ENCODE peak calls at places on chromosomes 13 and 19, in eight cellular contexts. U is CD8-positive, alpha-beta T cell; Q is endothelial cell; P is heart right ventricle; O is AG09319; C is left ventricle myocardium inferior; L is fibroblast of the aortic adventitia; Z is body of pancreas. T is an unnamed sample.

GRCh38 chr19:39156230-39156890 is 30.8 kb downstream of the PAK4 start:
- DNase-seq in U (no peak), Q (no peak), P (no peak), O (no peak), C (no peak), L (no peak), Z (peak), T (no peak)

GRCh38 chr13:59269476-59269875 is 894.3 kb downstream of the DIAPH3 start:
- DNase-seq in U (no peak), Q (no peak), P (no peak), O (peak), C (no peak), L (peak), Z (no peak), T (no peak)

GRCh38 chr13:41401371-41401770 is 56.0 kb upstream of the RGCC start:
- DNase-seq in U (no peak), Q (no peak), P (no peak), O (no peak), C (no peak), L (no peak), Z (no peak), T (no peak)

GRCh38 chr19:13164370-13165090 is 14.3 kb downstream of the IER2 start:
- DNase-seq in U (peak), Q (peak), P (peak), O (no peak), C (peak), L (peak), Z (peak), T (peak)

GRCh38 chr13:93709511-93710244 is 483.1 kb downstream of the GPC6 start:
- DNase-seq in U (no peak), Q (no peak), P (no peak), O (peak), C (no peak), L (peak), Z (no peak), T (no peak)

GRCh38 chr19:34253711-34254551 is 423 bp upstream of the GARRE1 start:
- DNase-seq in U (no peak), Q (peak), P (peak), O (no peak), C (peak), L (peak), Z (no peak), T (peak)

GRCh38 chr13:24616514-24616913 is 63.7 kb upstream of the ATP12A start:
- DNase-seq in U (no peak), Q (no peak), P (no peak), O (no peak), C (no peak), L (no peak), Z (no peak), T (no peak)

GRCh38 chr19:29256516-29256915 is 43.6 kb upstream of the UQCRFS1 start:
- DNase-seq in U (no peak), Q (no peak), P (no peak), O (no peak), C (no peak), L (no peak), Z (no peak), T (no peak)

GRCh38 chr19:36688058-36688457 is 646 bp downstream of the ZNF567 start:
- DNase-seq in U (no peak), Q (no peak), P (no peak), O (no peak), C (no peak), L (no peak), Z (no peak), T (no peak)

GRCh38 chr13:45503658-45504057 is 38.9 kb downstream of the COG3 start:
- DNase-seq in U (no peak), Q (no peak), P (no peak), O (no peak), C (no peak), L (no peak), Z (no peak), T (no peak)

GRCh38 chr13:27186295-27186694 is 14.7 kb upstream of the USP12 start:
- DNase-seq in U (no peak), Q (no peak), P (no peak), O (no peak), C (no peak), L (no peak), Z (no peak), T (no peak)

GRCh38 chr13:98443329-98443728 is 133.6 kb downstream of the STK24 start:
- DNase-seq in U (no peak), Q (no peak), P (no peak), O (peak), C (no peak), L (peak), Z (no peak), T (no peak)

GRCh38 chr13:113970810-113971470 is 2.9 kb downstream of the C13orf46 start:
- DNase-seq in U (no peak), Q (no peak), P (peak), O (no peak), C (peak), L (peak), Z (peak), T (no peak)

GRCh38 chr19:16076958-16077611 is 790 bp downstream of the TPM4 start:
- DNase-seq in U (no peak), Q (peak), P (peak), O (no peak), C (peak), L (no peak), Z (peak), T (peak)

GRCh38 chr13:51626749-51627148 is 42.5 kb downstream of the WDFY2 start:
- DNase-seq in U (no peak), Q (no peak), P (no peak), O (no peak), C (no peak), L (no peak), Z (peak), T (no peak)

GRCh38 chr19:28345811-28346210 is 867.1 kb downstream of the UQCRFS1 start:
- DNase-seq in U (no peak), Q (no peak), P (no peak), O (no peak), C (no peak), L (peak), Z (no peak), T (no peak)

GRCh38 chr19:39845621-39846175 is 481 bp downstream of the FBL start:
- DNase-seq in U (no peak), Q (no peak), P (no peak), O (peak), C (no peak), L (peak), Z (no peak), T (peak)

GRCh38 chr13:103188688-103189326 is 122.6 kb upstream of the SLC10A2 start:
- DNase-seq in U (no peak), Q (no peak), P (no peak), O (no peak), C (no peak), L (peak), Z (no peak), T (no peak)
- TF ChIP-seq CTCF in U (no peak), Q (peak), P (no peak), O (no peak), C (peak), L (peak), Z (peak), T (peak)

GRCh38 chr19:3387645-3388589 is 21.5 kb downstream of the NFIC start:
- DNase-seq in U (no peak), Q (no peak), P (peak), O (peak), C (peak), L (peak), Z (peak), T (no peak)
- TF ChIP-seq CTCF in U (no peak), Q (no peak), P (no peak), O (no peak), C (peak), L (no peak), Z (no peak), T (no peak)

DNA sequence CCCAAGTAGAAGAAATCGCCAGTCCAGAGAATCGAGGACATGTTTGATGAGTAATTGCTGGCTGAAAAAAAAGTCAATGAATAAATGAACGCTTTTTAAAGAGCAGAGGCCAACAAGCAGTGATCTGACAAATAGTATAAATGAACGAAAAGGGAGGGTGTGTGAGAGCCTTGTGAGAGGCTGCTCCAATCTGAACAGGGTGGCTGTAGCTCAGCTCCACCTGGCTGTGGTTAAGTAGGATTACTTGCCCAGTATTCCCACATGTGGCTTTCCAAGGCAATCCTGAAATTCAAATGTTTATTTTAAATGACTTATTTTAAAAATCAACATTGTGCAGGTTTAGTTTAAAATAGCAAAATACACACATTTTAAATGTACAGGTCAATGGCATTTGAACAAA is 117.0 kb downstream of the TSHZ3 start:
- DNase-seq in U (no peak), Q (no peak), P (no peak), O (no peak), C (no peak), L (peak), Z (no peak), T (no peak)
- TF ChIP-seq CTCF in U (no peak), Q (no peak), P (peak), O (peak), C (peak), L (peak), Z (no peak), T (no peak)

GRCh38 chr13:104671901-104672300 is 1605.7 kb upstream of the SLC10A2 start:
- DNase-seq in U (no peak), Q (no peak), P (no peak), O (no peak), C (no peak), L (no peak), Z (no peak), T (no peak)
- TF ChIP-seq CTCF in U (no peak), Q (no peak), P (no peak), O (no peak), C (no peak), L (no peak), Z (no peak), T (no peak)

GRCh38 chr13:20462921-20463320 is 62.7 kb downstream of the CRYL1 start:
- DNase-seq in U (no peak), Q (no peak), P (no peak), O (no peak), C (no peak), L (no peak), Z (no peak), T (no peak)
- TF ChIP-seq CTCF in U (no peak), Q (no peak), P (no peak), O (no peak), C (no peak), L (no peak), Z (no peak), T (no peak)

T was measured in nephron progenitor cell.